ENCODE peak calls at places on chromosomes 16 and 17, in ten cellular contexts. N is NCI-H345; Z is CD4-positive, alpha-beta T cell; R is HT1080; C is EH; O is activated naive CD8-positive, alpha-beta T cell treated with anti-CD3 and anti-CD28 coated beads, Interleukin-2, amount 50 U/mL, for 24 hours; W is cardiac muscle cell; U is neural crest cell; M is B cell; V is dorsolateral prefrontal cortex. Q is an unnamed sample.

GRCh38 chr17:19260958-19261357 is 23.8 kb downstream of the EPN2 start:
- DNase-seq in O (no peak), R (peak), N (peak), C (no peak), W (no peak), V (no peak), M (no peak), U (no peak), Z (no peak), Q (no peak)

GRCh38 chr17:75965468-75965867 is 13.5 kb downstream of the ACOX1 start:
- DNase-seq in Z (no peak), U (no peak), O (no peak), W (no peak), M (no peak), C (no peak), V (no peak), R (no peak), N (no peak), Q (no peak)

GRCh38 chr16:20314575-20314974 is 12.7 kb downstream of the GP2 start:
- DNase-seq in C (no peak), R (no peak), Z (no peak), V (no peak), N (no peak), M (no peak), W (no peak), U (no peak), O (no peak), Q (no peak)

GRCh38 chr16:67403976-67404555 is 10.8 kb upstream of the TPPP3 start:
- DNase-seq in M (no peak), W (no peak), O (no peak), Z (no peak), C (no peak), R (no peak), N (no peak), V (no peak), U (no peak), Q (no peak)

GRCh38 chr17:50205931-50206505 is 4.6 kb upstream of the COL1A1 start:
- DNase-seq in O (no peak), C (no peak), V (no peak), R (no peak), N (no peak), U (no peak), Z (no peak), M (no peak), W (no peak), Q (no peak)

GRCh38 chr17:78365561-78366108 is 5.8 kb upstream of the SOCS3 start:
- DNase-seq in Z (no peak), W (peak), O (no peak), U (peak), R (no peak), C (peak), N (no peak), V (no peak), M (no peak), Q (no peak)

GRCh38 chr17:41451154-41451728 is 10.5 kb upstream of the KRT38 start:
- DNase-seq in W (no peak), C (peak), M (no peak), V (no peak), R (peak), N (no peak), O (no peak), U (no peak), Z (no peak), Q (no peak)

GRCh38 chr17:73650147-73650546 is 5.9 kb upstream of the SDK2 start:
- DNase-seq in O (no peak), R (no peak), Z (peak), V (no peak), U (no peak), M (no peak), C (no peak), W (peak), N (peak), Q (peak)

GRCh38 chr16:86075488-86075785 is 176.5 kb downstream of the IRF8 start:
- DNase-seq in M (no peak), Z (no peak), O (no peak), U (no peak), V (no peak), C (peak), R (no peak), N (no peak), W (no peak), Q (no peak)

GRCh38 chr16:57535680-57536305 is 578 bp downstream of the CCDC102A start:
- DNase-seq in C (peak), Z (peak), O (peak), N (peak), R (peak), W (peak), M (peak), U (peak), V (peak), Q (peak)

GRCh38 chr16:70455910-70456309 is 1.5 kb downstream of the FCSK start:
- DNase-seq in C (no peak), V (no peak), R (no peak), O (no peak), U (no peak), Z (no peak), M (no peak), N (no peak), W (no peak), Q (no peak)

GRCh38 chr16:5008311-5008731 is 25.4 kb downstream of the NAGPA start:
- DNase-seq in C (no peak), U (no peak), O (no peak), W (no peak), Z (no peak), N (no peak), M (no peak), R (no peak), V (no peak), Q (no peak)

GRCh38 chr17:50556803-50557202 is 3.7 kb upstream of the CACNA1G start:
- DNase-seq in M (no peak), W (no peak), U (no peak), N (peak), C (no peak), R (no peak), V (no peak), O (no peak), Z (no peak), Q (no peak)

GRCh38 chr17:17926840-17927449 is 45.3 kb downstream of the TOM1L2 start:
- DNase-seq in Z (no peak), W (no peak), O (no peak), V (no peak), U (no peak), R (no peak), C (no peak), M (no peak), N (no peak), Q (no peak)

GRCh38 chr16:72960101-72960500 is 87.8 kb downstream of the ZFHX3 start:
- DNase-seq in C (no peak), Z (no peak), M (no peak), O (no peak), V (no peak), N (no peak), W (no peak), R (no peak), U (no peak), Q (no peak)

GRCh38 chr16:50861926-50862325 is 120.0 kb downstream of the CYLD start:
- DNase-seq in V (no peak), M (no peak), O (no peak), R (peak), W (no peak), Z (no peak), N (no peak), U (no peak), C (peak), Q (no peak)

GRCh38 chr16:56916571-56917403 is 15.2 kb upstream of the HERPUD1 start:
- DNase-seq in R (no peak), Z (no peak), O (peak), V (no peak), N (no peak), M (peak), W (no peak), C (no peak), U (no peak), Q (peak)

GRCh38 chr16:10262377-10263132 is 80.3 kb upstream of the GRIN2A start:
- DNase-seq in V (no peak), R (no peak), M (no peak), O (no peak), C (no peak), W (no peak), U (no peak), N (no peak), Z (no peak), Q (no peak)

GRCh38 chr16:89848974-89849373 is 20.7 kb downstream of the SPIRE2 start:
- DNase-seq in V (no peak), O (no peak), Z (no peak), W (no peak), N (no peak), C (no peak), M (no peak), U (no peak), R (no peak), Q (no peak)

GRCh38 chr16:82509636-82510035 is 117.1 kb upstream of the CDH13 start:
- DNase-seq in W (no peak), U (no peak), V (peak), R (peak), Z (no peak), M (no peak), C (no peak), O (no peak), N (no peak), Q (no peak)

GRCh38 chr17:63639125-63639524 is 16.9 kb downstream of the MAP3K3 start:
- DNase-seq in W (no peak), R (no peak), M (no peak), O (no peak), V (no peak), C (no peak), Z (no peak), N (no peak), U (no peak), Q (no peak)

GRCh38 chr17:57562231-57562630 is 182.9 kb downstream of the CCDC182 start:
- DNase-seq in V (no peak), Z (no peak), C (no peak), M (no peak), R (no peak), O (no peak), N (no peak), U (no peak), W (no peak), Q (no peak)

GRCh38 chr17:63039899-63040602 is 74.0 kb downstream of the TANC2 start:
- DNase-seq in U (no peak), M (no peak), W (no peak), R (peak), O (no peak), Z (no peak), C (peak), V (no peak), N (peak), Q (no peak)

GRCh38 chr17:66978514-66979061 is 14.1 kb downstream of the CACNG4 start:
- DNase-seq in O (no peak), U (no peak), N (no peak), M (no peak), C (no peak), Z (no peak), R (no peak), V (no peak), W (no peak), Q (no peak)

GRCh38 chr16:180101-180920 is at the start of gene HBQ1:
- DNase-seq in V (no peak), N (peak), W (peak), M (peak), C (peak), R (no peak), Z (no peak), U (peak), O (peak), Q (peak)

GRCh38 chr17:30236807-30237206 is 1.3 kb upstream of the SLC6A4 start:
- DNase-seq in N (peak), U (peak), Z (no peak), R (peak), W (peak), O (peak), M (peak), V (no peak), C (peak), Q (peak)

GRCh38 chr17:491086-492014 is 138.7 kb upstream of the RPH3AL start:
- DNase-seq in M (peak), N (no peak), Z (no peak), O (peak), C (peak), V (no peak), U (peak), W (peak), R (no peak), Q (no peak)

GRCh38 chr17:1577186-1577585 is 14.6 kb upstream of the PITPNA start:
- DNase-seq in C (peak), U (no peak), M (no peak), N (no peak), W (no peak), Z (no peak), R (peak), O (no peak), V (peak), Q (no peak)

GRCh38 chr17:56594528-56595418 is 1.3 kb downstream of the NOG start:
- DNase-seq in R (peak), U (peak), O (peak), W (peak), V (no peak), M (peak), Z (no peak), N (no peak), C (peak), Q (peak)

GRCh38 chr16:610513-611381 is 20.0 kb upstream of the WFIKKN1 start:
- DNase-seq in Z (peak), O (peak), C (peak), N (peak), U (no peak), M (peak), R (no peak), V (peak), W (peak), Q (peak)

GRCh38 chr17:14935139-14935538 is 330.0 kb downstream of the PMP22 start:
- DNase-seq in Z (no peak), V (no peak), O (no peak), M (no peak), N (no peak), R (no peak), U (no peak), C (no peak), W (no peak), Q (no peak)

GRCh38 chr16:4412159-4412558 is 4.2 kb downstream of the CORO7 start:
- DNase-seq in O (no peak), M (no peak), C (no peak), V (no peak), N (no peak), W (no peak), Z (no peak), U (no peak), R (no peak), Q (no peak)

GRCh38 chr17:10681866-10682446 is 15.4 kb downstream of the SCO1 start:
- DNase-seq in U (no peak), R (no peak), N (no peak), M (no peak), C (peak), W (no peak), V (no peak), O (no peak), Z (no peak), Q (no peak)

GRCh38 chr17:43839670-43840101 is 6.7 kb upstream of the MPP3 start:
- DNase-seq in R (peak), C (no peak), M (no peak), U (no peak), N (peak), W (no peak), O (no peak), V (no peak), Z (no peak), Q (no peak)

GRCh38 chr17:39277110-39277509 is 51.4 kb upstream of the STAC2 start:
- DNase-seq in W (no peak), C (no peak), M (peak), Z (no peak), N (no peak), V (no peak), R (no peak), O (no peak), U (no peak), Q (no peak)

GRCh38 chr16:50388491-50388890 is 19.7 kb upstream of the BRD7 start:
- DNase-seq in O (no peak), N (no peak), W (no peak), R (no peak), C (no peak), M (no peak), Z (no peak), U (no peak), V (no peak), Q (no peak)